ENCODE peak calls at places on chromosomes 3 and 15, in five cellular contexts. N is upper lobe of right lung; B is effector CD4-positive, alpha-beta T cell; D is activated gamma-delta T cell; Q is kidney tubule cell. U is an unnamed sample.

GRCh38 chr3:123713211-123713610 is 128.4 kb upstream of the HACD2 start:
- DNase-seq in Q (no peak), B (no peak), D (no peak), N (peak), U (no peak)

GRCh38 chr15:58043192-58043903 is 22.2 kb downstream of the ALDH1A2 start:
- DNase-seq in Q (peak), D (no peak), B (no peak), N (no peak), U (no peak)

GRCh38 chr15:85036716-85037115 is 55.1 kb downstream of the PDE8A start:
- DNase-seq in B (no peak), D (no peak), N (no peak), Q (no peak), U (no peak)

GRCh38 chr3:117719316-117719926 is 1009.8 kb downstream of the TUSC7 start:
- DNase-seq in B (no peak), Q (peak), D (no peak), N (no peak), U (no peak)

GRCh38 chr3:39254806-39255449 is 24.9 kb downstream of the CX3CR1 start:
- DNase-seq in Q (peak), D (no peak), N (no peak), B (no peak), U (no peak)

GRCh38 chr3:71581451-71581980 is 2.0 kb downstream of the FOXP1 start:
- DNase-seq in N (peak), B (peak), Q (peak), D (peak), U (peak)

GRCh38 chr3:1195922-1196321 is 103.1 kb downstream of the CNTN6 start:
- DNase-seq in N (no peak), B (no peak), Q (peak), D (no peak), U (no peak)

GRCh38 chr15:45871121-45871855 is 236.5 kb downstream of the SQOR start:
- DNase-seq in D (no peak), Q (peak), B (no peak), N (no peak), U (no peak)

GRCh38 chr3:179706233-179706632 is 53.4 kb downstream of the USP13 start:
- DNase-seq in D (no peak), Q (no peak), N (no peak), B (no peak), U (no peak)

GRCh38 chr15:84911879-84912660 is 27.6 kb downstream of the SLC28A1 start:
- DNase-seq in B (no peak), Q (peak), D (no peak), N (no peak), U (no peak)

GRCh38 chr15:65835452-65835851 is 33.8 kb upstream of the RAB11A start:
- DNase-seq in D (no peak), B (no peak), N (no peak), Q (no peak), U (no peak)

GRCh38 chr3:44942202-44942921 is 33.6 kb downstream of the ZDHHC3 start:
- DNase-seq in D (no peak), Q (peak), B (no peak), N (no peak), U (no peak)

GRCh38 chr3:20222274-20222673 is 36.3 kb upstream of the SGO1 start:
- DNase-seq in B (no peak), Q (no peak), D (no peak), N (no peak), U (no peak)

GRCh38 chr3:117752984-117753717 is 1043.6 kb downstream of the TUSC7 start:
- DNase-seq in B (no peak), D (no peak), Q (no peak), N (no peak), U (no peak)

GRCh38 chr15:78082106-78082742 is 4.7 kb upstream of the TBC1D2B start:
- DNase-seq in N (no peak), B (no peak), D (no peak), Q (peak), U (no peak)

GRCh38 chr3:2511356-2511755 is 412.7 kb downstream of the CNTN4 start:
- DNase-seq in N (no peak), Q (no peak), D (no peak), B (no peak), U (no peak)

GRCh38 chr15:94229591-94230365 is 1.6 kb upstream of the MCTP2 start:
- DNase-seq in N (no peak), Q (peak), D (no peak), B (peak), U (no peak)

GRCh38 chr3:110685630-110686029 is 386.0 kb upstream of the NECTIN3 start:
- DNase-seq in D (no peak), N (no peak), B (no peak), Q (no peak), U (no peak)

GRCh38 chr15:85633859-85634258 is 160.9 kb downstream of the KLHL25 start:
- DNase-seq in D (no peak), B (no peak), Q (no peak), N (no peak), U (no peak)

GRCh38 chr15:60720084-60720483 is 241.1 kb upstream of the ICE2 start:
- DNase-seq in Q (no peak), B (no peak), N (no peak), D (no peak), U (no peak)

GRCh38 chr15:101455291-101455916 is 34.1 kb downstream of the PCSK6 start:
- DNase-seq in D (no peak), Q (no peak), B (no peak), N (no peak), U (no peak)

GRCh38 chr3:33915796-33916589 is 117.6 kb downstream of the PDCD6IP start:
- DNase-seq in D (no peak), N (no peak), B (no peak), Q (peak), U (no peak)

GRCh38 chr15:60070838-60071493 is 66.9 kb downstream of the FOXB1 start:
- DNase-seq in N (no peak), Q (no peak), B (no peak), D (no peak), U (no peak)

GRCh38 chr3:11545186-11545851 is 98.4 kb downstream of the VGLL4 start:
- DNase-seq in Q (no peak), N (no peak), D (no peak), B (no peak), U (peak)